ENCODE peak calls at places on chromosomes 2 and 18, in six cellular contexts. One of them, this sample, is unnamed.

GRCh38 chr2:45706028-45706427 is 54.6 kb downstream of the PRKCE start:
- DNase-seq in psoas muscle: no peak
- DNase-seq in right atrium auricular region: no peak
- DNase-seq in suprapubic skin: no peak
- DNase-seq in effector memory CD4-positive, alpha-beta T cell: no peak
- DNase-seq in SJSA1: no peak
- DNase-seq in this sample: no peak

GRCh38 chr2:100222844-100223243 is 80.5 kb upstream of the AFF3 start:
- DNase-seq in suprapubic skin: no peak
- DNase-seq in SJSA1: no peak
- DNase-seq in psoas muscle: no peak
- DNase-seq in effector memory CD4-positive, alpha-beta T cell: no peak
- DNase-seq in right atrium auricular region: no peak
- DNase-seq in this sample: no peak

GRCh38 chr2:52934354-52934898 is 833.2 kb upstream of the CHAC2 start:
- DNase-seq in right atrium auricular region: no peak
- DNase-seq in psoas muscle: no peak
- DNase-seq in suprapubic skin: no peak
- DNase-seq in SJSA1: no peak
- DNase-seq in effector memory CD4-positive, alpha-beta T cell: no peak
- DNase-seq in this sample: no peak

GRCh38 chr18:12989397-12990127 is 1.6 kb upstream of the CEP192 start:
- DNase-seq in SJSA1: no peak
- DNase-seq in suprapubic skin: no peak
- DNase-seq in effector memory CD4-positive, alpha-beta T cell: no peak
- DNase-seq in psoas muscle: peak; percentile 58
- DNase-seq in right atrium auricular region: no peak
- DNase-seq in this sample: no peak

GRCh38 chr18:79258447-79258846 is 137.3 kb upstream of the NFATC1 start:
- DNase-seq in psoas muscle: no peak
- DNase-seq in SJSA1: no peak
- DNase-seq in effector memory CD4-positive, alpha-beta T cell: no peak
- DNase-seq in right atrium auricular region: no peak
- DNase-seq in suprapubic skin: no peak
- DNase-seq in this sample: no peak

GRCh38 chr2:168465594-168465993 is 9.5 kb downstream of the CERS6 start:
- DNase-seq in suprapubic skin: no peak
- DNase-seq in effector memory CD4-positive, alpha-beta T cell: no peak
- DNase-seq in SJSA1: no peak
- DNase-seq in psoas muscle: no peak
- DNase-seq in right atrium auricular region: no peak
- DNase-seq in this sample: no peak

GRCh38 chr2:104852161-104852689 is 1.7 kb upstream of the POU3F3 start:
- DNase-seq in effector memory CD4-positive, alpha-beta T cell: no peak
- DNase-seq in psoas muscle: no peak
- DNase-seq in right atrium auricular region: no peak
- DNase-seq in suprapubic skin: no peak
- DNase-seq in SJSA1: peak; percentile 43
- DNase-seq in this sample: no peak

GRCh38 chr18:55353806-55354205 is 234.2 kb downstream of the TCF4 start:
- DNase-seq in psoas muscle: no peak
- DNase-seq in effector memory CD4-positive, alpha-beta T cell: no peak
- DNase-seq in SJSA1: no peak
- DNase-seq in suprapubic skin: no peak
- DNase-seq in right atrium auricular region: no peak
- DNase-seq in this sample: no peak

GRCh38 chr2:65671670-65672069 is 239.3 kb upstream of the SPRED2 start:
- DNase-seq in right atrium auricular region: no peak
- DNase-seq in suprapubic skin: no peak
- DNase-seq in effector memory CD4-positive, alpha-beta T cell: no peak
- DNase-seq in SJSA1: no peak
- DNase-seq in psoas muscle: no peak
- DNase-seq in this sample: no peak

GRCh38 chr18:59570101-59570875 is 126.9 kb downstream of the CCBE1 start:
- DNase-seq in right atrium auricular region: no peak
- DNase-seq in effector memory CD4-positive, alpha-beta T cell: no peak
- DNase-seq in suprapubic skin: no peak
- DNase-seq in SJSA1: no peak
- DNase-seq in psoas muscle: no peak
- DNase-seq in this sample: no peak

DNA sequence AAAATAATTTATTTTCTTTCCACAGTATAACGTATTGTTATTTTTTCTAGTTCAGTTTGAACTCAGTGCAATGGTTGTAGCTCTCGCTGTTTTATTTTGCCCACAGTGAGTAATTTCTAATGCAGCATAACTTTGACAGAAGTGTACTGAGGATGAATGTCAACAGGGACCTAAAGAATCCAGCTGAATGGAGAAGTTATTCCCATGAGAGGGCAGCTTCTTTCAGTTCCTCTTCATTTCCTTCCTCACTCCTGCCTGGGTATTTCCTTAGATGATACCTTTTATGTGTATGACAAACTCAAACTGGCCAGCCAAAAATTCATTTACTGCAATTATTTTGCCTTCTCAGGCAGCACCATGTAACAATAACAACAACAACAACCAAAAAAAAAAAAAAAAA is 1223.1 kb upstream of the ZEB2 start:
- DNase-seq in SJSA1: no peak
- DNase-seq in psoas muscle: no peak
- DNase-seq in right atrium auricular region: no peak
- DNase-seq in suprapubic skin: no peak
- DNase-seq in effector memory CD4-positive, alpha-beta T cell: no peak
- DNase-seq in this sample: no peak
- H3K27ac ChIP-seq in SJSA1: no peak overlapping the region
- H3K27ac ChIP-seq in psoas muscle: no peak overlapping the region
- H3K27ac ChIP-seq in right atrium auricular region: no peak overlapping the region
- H3K27ac ChIP-seq in suprapubic skin: no peak overlapping the region
- H3K27ac ChIP-seq in effector memory CD4-positive, alpha-beta T cell: no peak overlapping the region
- H3K27ac ChIP-seq in this sample: no peak overlapping the region

DNA sequence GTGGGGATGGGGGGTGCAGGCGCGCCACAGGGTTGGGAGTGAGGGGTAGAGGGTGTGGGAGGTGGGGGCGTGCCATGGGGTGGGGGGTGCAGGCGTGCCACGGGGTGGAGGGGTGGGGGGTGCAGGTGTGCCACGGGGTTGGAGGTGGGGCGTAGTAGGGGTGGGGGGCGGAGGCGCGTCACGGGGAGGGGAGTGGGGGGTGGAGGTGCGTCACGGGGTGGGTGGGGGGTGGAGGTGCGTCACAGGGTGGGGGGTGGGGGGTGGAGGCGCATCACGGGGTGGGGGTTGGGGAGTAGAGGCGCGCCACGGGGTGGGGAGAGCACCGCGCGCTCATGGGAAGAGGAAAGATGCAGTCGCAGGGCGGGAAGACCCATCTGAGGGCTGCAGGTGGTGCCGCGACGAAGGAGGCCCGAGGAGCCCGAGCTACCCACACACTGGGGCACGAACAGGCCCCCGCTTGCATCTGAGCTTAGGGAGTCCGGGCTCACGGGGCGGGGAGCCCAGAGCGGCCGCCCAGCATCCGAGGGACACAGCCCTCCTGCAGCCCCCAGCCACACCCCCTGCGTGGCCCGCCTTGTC is 37.5 kb downstream of the SNED1 start:
- DNase-seq in SJSA1: no peak
- DNase-seq in effector memory CD4-positive, alpha-beta T cell: peak; percentile 41
- DNase-seq in psoas muscle: no peak
- DNase-seq in right atrium auricular region: peak; percentile 42
- DNase-seq in suprapubic skin: peak; percentile 58
- DNase-seq in this sample: no peak
- H3K4me3 ChIP-seq in SJSA1: peak overlapping the region; percentile 26
- H3K4me3 ChIP-seq in effector memory CD4-positive, alpha-beta T cell: peak overlapping the region; percentile 53
- H3K4me3 ChIP-seq in psoas muscle: peak overlapping the region; percentile 22
- H3K4me3 ChIP-seq in right atrium auricular region: peak overlapping the region; percentile 36
- H3K4me3 ChIP-seq in suprapubic skin: peak overlapping the region; percentile 47
- H3K4me3 ChIP-seq in this sample: peak overlapping the region; percentile 49

GRCh38 chr2:6782523-6783061 is 83.1 kb downstream of the CMPK2 start:
- DNase-seq in suprapubic skin: no peak
- DNase-seq in right atrium auricular region: no peak
- DNase-seq in psoas muscle: no peak
- DNase-seq in SJSA1: no peak
- DNase-seq in effector memory CD4-positive, alpha-beta T cell: no peak
- DNase-seq in this sample: no peak
- H3K27ac ChIP-seq in suprapubic skin: no peak overlapping the region
- H3K27ac ChIP-seq in right atrium auricular region: no peak overlapping the region
- H3K27ac ChIP-seq in psoas muscle: no peak overlapping the region
- H3K27ac ChIP-seq in SJSA1: no peak overlapping the region
- H3K27ac ChIP-seq in effector memory CD4-positive, alpha-beta T cell: no peak overlapping the region
- H3K27ac ChIP-seq in this sample: no peak overlapping the region

GRCh38 chr2:233353101-233353768 is 1.1 kb upstream of the DGKD start:
- DNase-seq in psoas muscle: peak; percentile 64
- DNase-seq in right atrium auricular region: no peak
- DNase-seq in effector memory CD4-positive, alpha-beta T cell: no peak
- DNase-seq in suprapubic skin: no peak
- DNase-seq in SJSA1: no peak
- DNase-seq in this sample: peak; percentile 25
- H3K4me3 ChIP-seq in psoas muscle: peak overlapping the region; percentile 66
- H3K4me3 ChIP-seq in right atrium auricular region: peak overlapping the region; percentile 75
- H3K4me3 ChIP-seq in effector memory CD4-positive, alpha-beta T cell: peak overlapping the region; percentile 69
- H3K4me3 ChIP-seq in suprapubic skin: peak overlapping the region; percentile 50
- H3K4me3 ChIP-seq in SJSA1: no peak overlapping the region
- H3K4me3 ChIP-seq in this sample: peak overlapping the region; percentile 79